ENCODE peak calls at places on chromosomes 6 and 20, in seven cellular contexts. F is glutamatergic neuron, W is T-cell, M is Daoy, L is HS-5, Z is T-helper 9 cell, D is retina. H is an unnamed sample.

GRCh38 chr6:36666726-36667591 is 11.6 kb upstream of the CDKN1A start:
- DNase-seq in F (peak), Z (no peak), W (no peak), M (peak), L (no peak), D (peak), H (peak)

GRCh38 chr20:51462566-51463276 is 79.8 kb downstream of the NFATC2 start:
- DNase-seq in W (no peak), D (no peak), Z (no peak), M (no peak), L (no peak), F (no peak), H (no peak)

GRCh38 chr20:43404880-43405279 is 52.8 kb upstream of the SRSF6 start:
- DNase-seq in F (no peak), W (no peak), Z (no peak), D (no peak), L (no peak), M (no peak), H (no peak)

GRCh38 chr6:100664274-100665040 is 199.7 kb upstream of the SIM1 start:
- DNase-seq in L (no peak), M (peak), Z (no peak), W (no peak), D (no peak), F (no peak), H (no peak)

GRCh38 chr6:158763440-158764187 is 55.6 kb downstream of the EZR start:
- DNase-seq in Z (no peak), D (no peak), F (no peak), M (no peak), W (no peak), L (no peak), H (no peak)

GRCh38 chr6:33661118-33661838 is 40.2 kb downstream of the ITPR3 start:
- DNase-seq in W (no peak), L (no peak), M (no peak), F (no peak), D (peak), Z (no peak), H (no peak)

GRCh38 chr6:53020005-53020744 is 25.1 kb upstream of the GSTA4 start:
- DNase-seq in D (no peak), L (no peak), M (no peak), F (no peak), W (no peak), Z (no peak), H (peak)

GRCh38 chr20:4844766-4845465 is 123.2 kb downstream of the PRND start:
- DNase-seq in Z (no peak), M (no peak), L (no peak), F (no peak), D (no peak), W (no peak), H (peak)

GRCh38 chr6:35359346-35359743 is 17.0 kb downstream of the PPARD start:
- DNase-seq in L (no peak), D (no peak), Z (no peak), M (no peak), W (no peak), F (no peak), H (peak)

GRCh38 chr6:136582702-136583471 is 32.7 kb upstream of the MAP7 start:
- DNase-seq in M (peak), D (no peak), L (peak), Z (no peak), F (no peak), W (no peak), H (peak)

GRCh38 chr6:40996591-40997247 is 42.3 kb downstream of the UNC5CL start:
- DNase-seq in W (no peak), D (peak), Z (no peak), F (no peak), M (peak), L (no peak), H (no peak)

GRCh38 chr20:37407117-37407566 is 61.2 kb downstream of the SRC start:
- DNase-seq in L (no peak), Z (no peak), M (peak), W (no peak), F (no peak), D (no peak), H (no peak)

GRCh38 chr20:13546497-13547131 is 92.1 kb downstream of the TASP1 start:
- DNase-seq in F (peak), D (peak), M (peak), Z (peak), L (peak), W (peak), H (peak)

GRCh38 chr6:19838442-19839236 is 1.5 kb downstream of the ID4 start:
- DNase-seq in Z (no peak), M (peak), D (peak), L (no peak), F (peak), W (no peak), H (no peak)

GRCh38 chr6:23587582-23587981 is 538.4 kb upstream of the NRSN1 start:
- DNase-seq in Z (no peak), W (no peak), M (no peak), D (no peak), F (no peak), L (no peak), H (no peak)

GRCh38 chr6:99331531-99331930 is 17.9 kb downstream of the FAXC start:
- DNase-seq in Z (no peak), F (no peak), L (no peak), W (no peak), M (no peak), D (no peak), H (no peak)

GRCh38 chr6:125101656-125102055 is 51.9 kb upstream of the TPD52L1 start:
- DNase-seq in M (no peak), W (no peak), L (no peak), Z (no peak), F (no peak), D (no peak), H (no peak)

GRCh38 chr6:149211046-149211571 is 106.4 kb upstream of the TAB2 start:
- DNase-seq in F (no peak), D (no peak), M (no peak), Z (no peak), W (no peak), L (no peak), H (peak)

GRCh38 chr6:45661667-45662066 is 283.9 kb upstream of the SUPT3H start:
- DNase-seq in Z (no peak), M (peak), F (no peak), D (no peak), W (no peak), L (no peak), H (no peak)

GRCh38 chr6:64280569-64280968 is 645.0 kb downstream of the PHF3 start:
- DNase-seq in D (peak), M (no peak), F (peak), L (no peak), W (no peak), Z (no peak), H (peak)

GRCh38 chr20:57653546-57653900 is 33.3 kb upstream of the ZBP1 start:
- DNase-seq in D (no peak), M (peak), W (no peak), F (no peak), Z (no peak), L (no peak), H (no peak)

GRCh38 chr6:100553243-100553642 is 88.5 kb upstream of the SIM1 start:
- DNase-seq in F (no peak), W (no peak), M (no peak), Z (no peak), L (no peak), D (peak), H (no peak)

GRCh38 chr20:28562510-28562898 is 2695.0 kb upstream of the DEFB115 start:
- DNase-seq in L (peak), F (no peak), Z (no peak), M (peak), W (no peak), D (no peak), H (no peak)

GRCh38 chr20:25259788-25260254 is 11.9 kb downstream of the PYGB start:
- DNase-seq in M (no peak), F (no peak), L (no peak), Z (no peak), D (no peak), W (peak), H (no peak)

GRCh38 chr6:16669227-16669626 is 92.0 kb downstream of the ATXN1 start:
- DNase-seq in Z (peak), W (peak), M (peak), L (no peak), F (no peak), D (no peak), H (peak)

GRCh38 chr6:70166088-70166958 is 136.6 kb downstream of the COL9A1 start:
- DNase-seq in L (no peak), D (peak), M (peak), F (peak), W (peak), Z (peak), H (no peak)

GRCh38 chr20:31851240-31851955 is 6.0 kb upstream of the FOXS1 start:
- DNase-seq in D (no peak), M (no peak), F (no peak), W (no peak), L (no peak), Z (no peak), H (no peak)

GRCh38 chr6:107560657-107561056 is 70.7 kb downstream of the SOBP start:
- DNase-seq in L (no peak), F (no peak), Z (no peak), D (no peak), M (no peak), W (no peak), H (no peak)

GRCh38 chr20:52454660-52455059 is 263.1 kb upstream of the ZFP64 start:
- DNase-seq in F (no peak), W (no peak), Z (no peak), D (no peak), M (peak), L (peak), H (no peak)

GRCh38 chr20:7689151-7689550 is 251.1 kb downstream of the HAO1 start:
- DNase-seq in L (no peak), M (no peak), Z (no peak), W (no peak), F (no peak), D (no peak), H (no peak)

GRCh38 chr6:117138920-117139319 is 126.4 kb upstream of the VGLL2 start:
- DNase-seq in M (no peak), D (no peak), F (no peak), W (no peak), Z (no peak), L (no peak), H (no peak)

GRCh38 chr6:28291573-28291972 is 10.2 kb downstream of the PGBD1 start:
- DNase-seq in D (no peak), F (no peak), W (no peak), L (no peak), Z (no peak), M (no peak), H (no peak)

GRCh38 chr6:90347411-90347841 is 50.8 kb upstream of the BACH2 start:
- DNase-seq in D (no peak), M (no peak), Z (no peak), L (no peak), F (no peak), W (no peak), H (peak)

GRCh38 chr20:25644814-25645213 is 21.0 kb upstream of the NANP start:
- DNase-seq in M (no peak), D (no peak), W (no peak), Z (no peak), L (no peak), F (no peak), H (no peak)

GRCh38 chr6:30067460-30068139 is 602 bp downstream of the PPP1R11 start:
- DNase-seq in L (no peak), M (no peak), F (peak), W (no peak), D (no peak), Z (no peak), H (no peak)

GRCh38 chr6:21870071-21870729 is 276.6 kb downstream of the SOX4 start:
- DNase-seq in F (no peak), M (no peak), D (peak), W (no peak), Z (no peak), L (no peak), H (no peak)

GRCh38 chr6:134111062-134111677 is 58.7 kb upstream of the SLC2A12 start:
- DNase-seq in L (peak), F (peak), D (no peak), Z (peak), W (no peak), M (peak), H (peak)

GRCh38 chr20:4512891-4513550 is 208.7 kb upstream of the PRND start:
- DNase-seq in D (no peak), Z (no peak), F (no peak), M (peak), L (peak), W (no peak), H (no peak)

GRCh38 chr6:3316818-3317217 is 58.1 kb downstream of the PSMG4 start:
- DNase-seq in Z (no peak), D (no peak), L (no peak), W (no peak), F (no peak), M (no peak), H (no peak)

GRCh38 chr6:111771084-111771411 is 102.2 kb downstream of the FYN start:
- DNase-seq in L (no peak), M (no peak), W (no peak), D (no peak), Z (no peak), F (no peak), H (no peak)

H was measured in MV-4-11.